ENCODE peak calls at places on chromosomes 16 and 17, in five cellular contexts. F, S, N, O and Y are unnamed samples.

GRCh38 chr17:51548125-51548524 is 287.8 kb downstream of the UTP18 start:
- DNase-seq in O (no peak), S (no peak), N (no peak), F (no peak), Y (no peak)

GRCh38 chr17:32515677-32516383 is 29.0 kb downstream of the CDK5R1 start:
- DNase-seq in S (no peak), F (no peak), O (no peak), N (no peak), Y (no peak)

GRCh38 chr16:72961115-72961832 is 86.7 kb downstream of the ZFHX3 start:
- DNase-seq in O (peak), F (no peak), S (no peak), N (no peak), Y (no peak)

GRCh38 chr16:3519581-3519980 is 18.8 kb downstream of the CLUAP1 start:
- DNase-seq in O (no peak), S (no peak), N (no peak), F (no peak), Y (no peak)

GRCh38 chr16:50234771-50235556 is 31.4 kb upstream of the ADCY7 start:
- DNase-seq in N (no peak), F (no peak), S (no peak), O (no peak), Y (no peak)

GRCh38 chr17:16398270-16399267 is 16.8 kb upstream of the TRPV2 start:
- DNase-seq in O (peak), N (no peak), F (no peak), S (no peak), Y (no peak)

GRCh38 chr17:31148205-31148604 is 53.4 kb downstream of the NF1 start:
- DNase-seq in N (no peak), O (no peak), S (no peak), F (no peak), Y (no peak)

GRCh38 chr17:28622186-28622585 is 8.2 kb upstream of the RSKR start:
- DNase-seq in N (no peak), F (no peak), S (no peak), O (no peak), Y (no peak)

GRCh38 chr16:22726868-22727267 is 87.1 kb upstream of the HS3ST2 start:
- DNase-seq in F (no peak), S (no peak), O (peak), N (no peak), Y (no peak)

GRCh38 chr17:44921122-44921882 is 6.0 kb upstream of the GFAP start:
- DNase-seq in N (no peak), F (no peak), O (peak), S (no peak), Y (no peak)

GRCh38 chr17:8940866-8941471 is 24.5 kb downstream of the PIK3R5 start:
- DNase-seq in F (no peak), S (no peak), O (no peak), N (no peak), Y (no peak)

GRCh38 chr17:74569392-74570003 is 2.2 kb upstream of the CD300H start:
- DNase-seq in F (peak), S (no peak), N (peak), O (no peak), Y (peak)

GRCh38 chr17:66375121-66375520 is 72.7 kb downstream of the PRKCA start:
- DNase-seq in N (no peak), S (no peak), O (no peak), F (no peak), Y (no peak)
- H3K27ac ChIP-seq in N (peak), S (no peak), O (peak), F (no peak), Y (no peak)

DNA sequence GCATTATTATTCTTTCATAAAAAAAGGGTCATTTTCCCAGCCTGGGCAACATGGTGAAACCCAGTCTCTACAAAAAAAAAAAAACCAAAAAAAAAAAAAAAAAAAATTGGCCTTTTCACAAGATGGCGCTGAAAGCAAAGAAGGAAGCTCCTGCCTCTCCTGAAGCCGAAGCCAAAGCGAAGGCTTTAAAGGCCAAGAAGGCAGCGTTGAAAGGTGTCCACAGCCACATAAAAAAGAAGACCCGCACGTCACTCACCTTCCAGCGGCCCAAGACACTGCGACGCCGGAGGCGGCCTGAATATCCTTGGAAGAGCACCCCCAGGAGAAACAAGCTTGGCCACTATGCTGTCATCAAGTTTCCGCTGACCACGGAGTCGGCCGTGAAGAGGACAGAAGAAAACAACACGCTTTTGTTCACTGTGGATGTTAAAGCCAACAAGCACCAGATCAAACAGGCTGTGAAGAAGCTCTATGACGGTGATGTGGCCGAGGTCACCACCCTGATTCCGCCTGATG is 4.9 kb upstream of the PGAP6 start:
- DNase-seq in S (no peak), O (no peak), N (no peak), F (peak), Y (no peak)
- TF ChIP-seq CTCF in S (peak), O (peak), N (no peak), F (no peak), Y (no peak)

DNA sequence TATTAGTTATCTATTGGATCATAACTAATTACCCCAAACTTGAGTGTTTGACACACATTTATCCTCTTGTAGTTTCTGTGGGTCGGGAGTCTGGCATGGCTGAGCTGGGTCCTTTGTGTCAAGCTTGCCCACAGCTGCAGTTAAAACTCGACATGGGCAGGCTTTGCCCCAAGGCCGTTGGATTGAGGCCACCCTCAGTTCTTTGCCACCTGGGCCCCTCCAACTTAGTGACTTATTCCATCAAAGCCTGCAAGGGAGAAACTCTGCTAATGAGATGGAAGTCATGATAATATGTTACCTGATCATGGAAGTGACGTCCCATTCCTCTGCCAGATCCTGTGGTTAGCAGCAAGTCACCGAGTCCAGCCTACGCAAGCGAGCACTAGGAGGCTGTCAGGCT is 17.2 kb downstream of the TBCD start:
- DNase-seq in F (no peak), N (no peak), S (no peak), O (peak), Y (no peak)
- H3K27ac ChIP-seq in F (no peak), N (no peak), S (no peak), O (no peak), Y (no peak)

GRCh38 chr17:61583242-61583641 is 7.8 kb downstream of the NACA2 start:
- DNase-seq in N (no peak), F (peak), O (peak), S (no peak), Y (no peak)
- TF ChIP-seq CTCF in N (no peak), F (peak), O (peak), S (peak), Y (no peak)

GRCh38 chr17:79601604-79602420 is 9.0 kb downstream of the RBFOX3 start:
- DNase-seq in S (no peak), F (no peak), N (no peak), O (no peak), Y (no peak)
- H3K27ac ChIP-seq in S (no peak), F (no peak), N (no peak), O (no peak), Y (no peak)

DNA sequence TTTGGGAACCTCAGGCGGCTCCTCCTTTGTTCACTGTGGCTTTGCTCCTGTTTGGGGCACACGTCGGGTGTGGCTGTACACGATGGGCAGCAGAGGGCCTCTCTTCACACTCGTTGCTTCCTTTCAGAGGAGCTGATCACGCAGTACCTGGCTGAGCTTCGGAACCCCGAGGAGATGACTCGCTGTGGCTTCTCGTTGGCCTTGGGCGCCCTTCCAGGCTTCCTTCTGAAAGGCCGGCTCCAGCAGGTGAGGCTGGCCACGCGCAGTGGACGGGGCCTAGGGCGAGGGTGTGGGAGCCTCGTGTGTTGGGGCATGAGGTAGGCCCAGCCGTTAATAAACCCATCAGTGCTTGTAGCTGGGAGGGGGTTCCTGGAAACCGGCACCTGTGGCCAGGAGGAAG is 85.0 kb upstream of the ZNF750 start:
- DNase-seq in N (no peak), S (no peak), F (no peak), O (no peak), Y (no peak)
- TF ChIP-seq CTCF in N (no peak), S (no peak), F (no peak), O (no peak), Y (no peak)

DNA sequence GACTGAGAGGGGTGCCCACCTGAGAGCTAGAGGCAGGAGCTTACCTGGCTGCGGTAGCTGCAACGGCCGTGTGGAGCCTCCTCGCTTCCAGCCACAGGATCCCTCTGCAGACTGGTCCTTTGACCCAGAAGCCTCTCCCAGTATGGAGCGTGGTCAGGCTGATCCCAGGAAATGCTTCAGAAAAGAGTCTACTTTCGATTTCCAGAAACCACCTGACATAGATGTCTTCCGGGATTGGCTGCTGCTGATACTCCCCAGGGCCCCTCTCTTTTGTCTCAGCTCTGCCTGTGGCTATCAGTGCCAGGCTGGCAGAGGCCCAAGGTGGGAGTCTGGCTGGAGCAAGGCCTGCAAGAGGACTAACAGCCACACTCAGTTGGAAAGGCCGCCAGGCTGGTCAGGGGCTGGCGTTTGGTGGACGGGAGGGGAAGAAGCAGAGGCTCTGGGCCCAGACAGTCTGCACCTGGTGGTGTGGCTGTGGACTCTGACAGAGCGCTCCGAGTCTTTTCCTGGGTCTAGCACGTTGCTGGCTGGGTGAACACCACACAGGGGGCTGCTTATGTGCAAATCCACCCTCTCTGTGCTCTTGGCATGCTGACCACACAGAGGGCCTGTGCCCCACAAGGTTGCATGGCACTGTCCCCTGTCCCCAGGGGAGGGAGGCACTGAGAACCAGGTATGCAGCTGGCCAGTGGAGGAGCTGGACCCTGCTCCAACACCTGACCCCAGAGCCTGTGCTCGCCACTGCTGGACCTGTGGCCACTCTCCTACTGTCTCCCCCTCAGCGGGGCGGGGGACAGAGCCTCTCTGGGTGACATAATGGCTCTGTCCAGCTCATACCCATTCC is at the start of gene LGALS3BP:
- DNase-seq in O (peak), S (peak), N (peak), F (no peak), Y (no peak)
- H3K27ac ChIP-seq in O (peak), S (peak), N (peak), F (no peak), Y (peak)